ENCODE peak calls at places on chromosome 6, in ten cellular contexts. Y is NCI-H1105, Z is ELF-1, G is RCC 7860, O is GM23338, Q is H1, I is MV-4-11, P is dorsolateral prefrontal cortex, V is aorta, C is astrocyte of the spinal cord. H is an unnamed sample.

GRCh38 chr6:5619249-5619648 is 357.9 kb downstream of the FARS2 start:
- DNase-seq in Y (no peak), Z (no peak), G (no peak), O (no peak), Q (no peak), I (no peak), P (no peak), V (no peak), C (no peak), H (no peak)

GRCh38 chr6:156461647-156462046 is 315.5 kb upstream of the ARID1B start:
- DNase-seq in Y (peak), Z (no peak), G (no peak), O (no peak), Q (no peak), I (no peak), P (no peak), V (no peak), C (no peak), H (no peak)

GRCh38 chr6:31272856-31273626 is 1.1 kb upstream of the HLA-C start:
- DNase-seq in Y (no peak), Z (no peak), G (no peak), O (peak), Q (no peak), I (peak), P (no peak), V (no peak), C (no peak), H (no peak)

GRCh38 chr6:54085526-54085925 is 25.7 kb upstream of the MLIP start:
- DNase-seq in Y (no peak), Z (no peak), G (no peak), O (no peak), Q (no peak), I (no peak), P (no peak), V (no peak), C (peak), H (no peak)

GRCh38 chr6:7401103-7401502 is 11.5 kb downstream of the RIOK1 start:
- DNase-seq in Y (no peak), Z (no peak), G (no peak), O (no peak), Q (no peak), I (no peak), P (no peak), V (no peak), C (no peak), H (no peak)

GRCh38 chr6:138205437-138206094 is 12.7 kb downstream of the PBOV1 start:
- DNase-seq in Y (no peak), Z (no peak), G (no peak), O (no peak), Q (no peak), I (no peak), P (no peak), V (no peak), C (no peak), H (no peak)

GRCh38 chr6:144895313-144895712 is 610.2 kb downstream of the UTRN start:
- DNase-seq in Y (no peak), Z (no peak), G (no peak), O (no peak), Q (no peak), I (no peak), P (no peak), V (no peak), C (no peak), H (no peak)

GRCh38 chr6:24205020-24205492 is 79.0 kb downstream of the NRSN1 start:
- DNase-seq in Y (peak), Z (peak), G (peak), O (peak), Q (no peak), I (peak), P (no peak), V (no peak), C (peak), H (no peak)

GRCh38 chr6:90403489-90404381 is 107.1 kb upstream of the BACH2 start:
- DNase-seq in Y (no peak), Z (peak), G (no peak), O (peak), Q (no peak), I (no peak), P (no peak), V (no peak), C (peak), H (no peak)

GRCh38 chr6:7559651-7560385 is 18.3 kb downstream of the DSP start:
- DNase-seq in Y (no peak), Z (no peak), G (no peak), O (no peak), Q (no peak), I (no peak), P (no peak), V (no peak), C (no peak), H (no peak)

GRCh38 chr6:144921206-144921975 is 636.3 kb downstream of the UTRN start:
- DNase-seq in Y (no peak), Z (no peak), G (no peak), O (no peak), Q (no peak), I (no peak), P (no peak), V (no peak), C (no peak), H (no peak)